ENCODE peak calls at places on chromosome 19, in eight cellular contexts. O, C, G, B, P, E, M and Y are unnamed samples.

GRCh38 chr19:16144216-16144581 is 714 bp downstream of the HSH2D start:
- DNase-seq in O (no peak), C (no peak), G (no peak), B (no peak), P (no peak), E (no peak), M (no peak), Y (no peak)

GRCh38 chr19:45444318-45445041 is 20.8 kb upstream of the ERCC1 start:
- DNase-seq in O (no peak), C (peak), G (peak), B (peak), P (peak), E (peak), M (peak), Y (peak)

GRCh38 chr19:38718747-38719543 is 25.3 kb downstream of the CAPN12 start:
- DNase-seq in O (no peak), C (no peak), G (no peak), B (peak), P (peak), E (no peak), M (no peak), Y (no peak)

GRCh38 chr19:55256562-55257460 is 2.0 kb downstream of the PPP6R1 start:
- DNase-seq in O (no peak), C (no peak), G (no peak), B (no peak), P (no peak), E (no peak), M (no peak), Y (peak)

GRCh38 chr19:58407658-58408151 is 744 bp upstream of the ZNF584 start:
- DNase-seq in O (no peak), C (no peak), G (no peak), B (peak), P (no peak), E (peak), M (no peak), Y (no peak)

GRCh38 chr19:45492627-45493470 is 4.0 kb downstream of the RTN2 start:
- DNase-seq in O (no peak), C (peak), G (no peak), B (no peak), P (no peak), E (peak), M (no peak), Y (peak)

GRCh38 chr19:19460761-19461265 is 54.5 kb downstream of the TSSK6 start:
- DNase-seq in O (peak), C (peak), G (peak), B (no peak), P (peak), E (peak), M (peak), Y (no peak)

GRCh38 chr19:41478875-41479756 is 36.2 kb downstream of the ERICH4 start:
- DNase-seq in O (no peak), C (no peak), G (no peak), B (no peak), P (no peak), E (no peak), M (no peak), Y (no peak)

GRCh38 chr19:46480409-46480808 is 9.0 kb upstream of the PNMA8A start:
- DNase-seq in O (no peak), C (peak), G (no peak), B (no peak), P (no peak), E (peak), M (no peak), Y (no peak)

GRCh38 chr19:6023085-6023682 is 45.2 kb upstream of the RANBP3 start:
- DNase-seq in O (no peak), C (no peak), G (no peak), B (peak), P (peak), E (no peak), M (no peak), Y (peak)